ENCODE peak calls at places on chromosomes 5 and 9, in eight cellular contexts. U is mucosa of gallbladder; K is CD8-positive, alpha-beta T cell; X is activated gamma-delta T cell treated with Interleukin-2 at 50 U/mL for 16 hours; G is A172; J is activated T-helper 1 cell treated with anti-CD3 and anti-CD28 coated beads, Interleukin-2, amount 50 U/mL, for 16 hours; V is neural crest cell; R is GOT3. I is an unnamed sample.

GRCh38 chr5:11494340-11494739 is 409.9 kb downstream of the CTNND2 start:
- DNase-seq in J (no peak), G (no peak), V (no peak), X (no peak), R (no peak), K (no peak), U (no peak), I (peak)

GRCh38 chr9:88388886-88389617 is 808 bp downstream of the SPIN1 start:
- DNase-seq in G (peak), R (no peak), K (peak), U (peak), X (peak), J (no peak), V (peak), I (peak)

GRCh38 chr9:20945269-20945668 is 86.2 kb downstream of the HACD4 start:
- DNase-seq in X (no peak), V (peak), K (no peak), U (no peak), G (no peak), J (no peak), R (no peak), I (no peak)

GRCh38 chr9:6498982-6499381 is 86.0 kb downstream of the UHRF2 start:
- DNase-seq in K (no peak), J (no peak), U (no peak), V (no peak), X (no peak), R (no peak), G (no peak), I (no peak)

GRCh38 chr9:1979815-1980367 is 35.3 kb upstream of the SMARCA2 start:
- DNase-seq in X (no peak), V (no peak), K (no peak), U (no peak), R (no peak), G (peak), J (no peak), I (no peak)

GRCh38 chr9:126947529-126947928 is 32.9 kb downstream of the RALGPS1 start:
- DNase-seq in X (no peak), U (no peak), J (no peak), G (no peak), K (no peak), R (no peak), V (no peak), I (no peak)

GRCh38 chr5:176153741-176154140 is 84.5 kb upstream of the SIMC1 start:
- DNase-seq in G (no peak), V (no peak), X (no peak), J (no peak), U (no peak), R (no peak), K (no peak), I (no peak)

GRCh38 chr5:173997331-173997730 is 8.4 kb downstream of the C5orf47 start:
- DNase-seq in J (no peak), R (no peak), U (no peak), G (no peak), X (no peak), K (no peak), V (no peak), I (no peak)

GRCh38 chr5:95878417-95879323 is 56.1 kb upstream of the GLRX start:
- DNase-seq in R (no peak), G (no peak), J (no peak), K (no peak), V (no peak), X (no peak), U (no peak), I (peak)

GRCh38 chr9:33381231-33381791 is 21.1 kb downstream of the AQP7 start:
- DNase-seq in U (no peak), K (no peak), G (peak), R (no peak), X (no peak), J (no peak), V (no peak), I (no peak)

GRCh38 chr5:140725799-140726471 is 25.7 kb downstream of the ZMAT2 start:
- DNase-seq in R (peak), K (peak), G (peak), V (peak), J (peak), U (peak), X (peak), I (no peak)

GRCh38 chr5:107121793-107122519 is 548.8 kb downstream of the EFNA5 start:
- DNase-seq in K (no peak), G (no peak), U (no peak), J (no peak), R (no peak), V (no peak), X (no peak), I (no peak)

GRCh38 chr5:78361226-78361993 is 993 bp downstream of the SCAMP1 start:
- DNase-seq in V (peak), U (peak), R (no peak), K (no peak), X (no peak), J (no peak), G (peak), I (peak)

GRCh38 chr5:123035320-123035949 is 1.1 kb downstream of the PPIC start:
- DNase-seq in J (no peak), K (no peak), X (no peak), V (no peak), G (peak), R (no peak), U (peak), I (no peak)

GRCh38 chr5:59562756-59563389 is 330.7 kb downstream of the PDE4D start:
- DNase-seq in J (no peak), K (peak), R (no peak), X (peak), U (no peak), V (no peak), G (peak), I (no peak)

GRCh38 chr5:71767661-71768060 is 48.6 kb downstream of the CARTPT start:
- DNase-seq in U (no peak), R (no peak), K (no peak), X (no peak), V (no peak), J (no peak), G (no peak), I (no peak)

GRCh38 chr5:177124486-177124991 is 9.0 kb upstream of the NSD1 start:
- DNase-seq in J (no peak), U (no peak), V (no peak), G (no peak), R (no peak), K (no peak), X (no peak), I (no peak)

GRCh38 chr5:38387161-38387560 is 128.8 kb downstream of the EGFLAM start:
- DNase-seq in J (no peak), G (no peak), R (no peak), K (no peak), V (no peak), U (no peak), X (no peak), I (no peak)

GRCh38 chr5:89847743-89848142 is 561.8 kb downstream of the CETN3 start:
- DNase-seq in G (no peak), R (no peak), J (no peak), X (no peak), K (no peak), V (no peak), U (no peak), I (no peak)

GRCh38 chr5:135429326-135429725 is 17.8 kb downstream of the DCANP1 start:
- DNase-seq in K (no peak), G (no peak), V (no peak), J (no peak), X (no peak), R (no peak), U (no peak), I (no peak)

GRCh38 chr5:52685621-52686370 is 101.9 kb upstream of the ITGA1 start:
- DNase-seq in J (no peak), R (no peak), U (no peak), V (no peak), K (no peak), X (no peak), G (no peak), I (no peak)

GRCh38 chr5:136311999-136312398 is 53.3 kb downstream of the TRPC7 start:
- DNase-seq in R (no peak), J (no peak), U (no peak), X (no peak), V (no peak), G (no peak), K (no peak), I (no peak)

GRCh38 chr9:129695870-129696269 is 30.4 kb downstream of the PRRX2 start:
- DNase-seq in J (no peak), K (no peak), G (no peak), V (no peak), U (no peak), R (no peak), X (no peak), I (no peak)

GRCh38 chr9:133207540-133208170 is 1.4 kb downstream of the OBP2B start:
- DNase-seq in V (no peak), X (no peak), J (no peak), G (no peak), R (no peak), U (no peak), K (no peak), I (no peak)

GRCh38 chr9:92729735-92730155 is 34.9 kb downstream of the BICD2 start:
- DNase-seq in V (no peak), U (no peak), X (no peak), K (no peak), R (no peak), J (no peak), G (no peak), I (no peak)

GRCh38 chr9:92324451-92324850 is 699 bp downstream of the NOL8 start:
- DNase-seq in K (no peak), J (no peak), X (no peak), U (no peak), V (no peak), G (no peak), R (no peak), I (no peak)

GRCh38 chr5:38666668-38667498 is 110.4 kb upstream of the LIFR start:
- DNase-seq in V (no peak), X (no peak), U (peak), K (no peak), R (no peak), G (no peak), J (no peak), I (no peak)

GRCh38 chr5:56142620-56143431 is 90.3 kb downstream of the ANKRD55 start:
- DNase-seq in V (no peak), R (no peak), U (peak), X (no peak), J (no peak), K (no peak), G (no peak), I (no peak)

GRCh38 chr5:39424751-39425524 is at the start of gene DAB2:
- DNase-seq in K (peak), R (peak), J (no peak), G (peak), V (peak), U (peak), X (peak), I (peak)

GRCh38 chr5:172696171-172696849 is 55.2 kb downstream of the NEURL1B start:
- DNase-seq in U (no peak), R (no peak), G (no peak), V (no peak), J (no peak), X (no peak), K (no peak), I (no peak)

GRCh38 chr9:79257215-79257614 is 314.6 kb upstream of the TLE4 start:
- DNase-seq in K (no peak), R (no peak), V (peak), G (peak), X (no peak), J (no peak), U (no peak), I (no peak)

GRCh38 chr5:65791721-65792698 is 70.0 kb downstream of the NLN start:
- DNase-seq in R (no peak), G (no peak), U (no peak), J (no peak), V (no peak), K (no peak), X (no peak), I (no peak)

GRCh38 chr5:149931992-149932436 is 12.6 kb downstream of the PDE6A start:
- DNase-seq in U (no peak), V (no peak), X (no peak), K (no peak), J (no peak), R (no peak), G (peak), I (no peak)

GRCh38 chr5:65262590-65263189 is 219.0 kb downstream of the ADAMTS6 start:
- DNase-seq in U (no peak), J (no peak), G (peak), V (no peak), X (no peak), R (no peak), K (no peak), I (no peak)

GRCh38 chr5:150642567-150642927 is 2.1 kb downstream of the SYNPO start:
- DNase-seq in V (no peak), G (peak), K (no peak), X (no peak), R (no peak), U (peak), J (no peak), I (no peak)